ENCODE peak calls at places on chromosomes 4 and X, in nine cellular contexts. K is thoracic aorta, I is left lung, R is foreskin fibroblast, L is aorta, T is GM23248, X is AG10803, U is brain microvascular endothelial cell, P is choroid plexus epithelial cell. H is an unnamed sample.
A peak's percentile ranks its signal among the peaks of the same experiment; 100 is the strongest.

GRCh38 chrX:102517331-102517730 is 792 bp upstream of the TMSB15A start:
- DNase-seq in K (no peak), I (no peak), R (peak; percentile 50), L (no peak), T (peak; percentile 39), X (peak; percentile 1), U (peak; percentile 6), P (peak; percentile 32), H (peak; percentile 37)

GRCh38 chr4:8331567-8331955 is 62.0 kb downstream of the HTRA3 start:
- DNase-seq in K (no peak), I (no peak), R (no peak), L (peak; percentile 36), T (no peak), X (no peak), U (no peak), P (no peak), H (no peak)

GRCh38 chrX:78452356-78452755 is 124.9 kb upstream of the CYSLTR1 start:
- DNase-seq in K (no peak), I (no peak), R (peak; percentile 46), L (no peak), T (peak; percentile 2), X (no peak), U (no peak), P (no peak), H (peak; percentile 11)

GRCh38 chr4:100935090-100935489 is 412.2 kb downstream of the PPP3CA start:
- DNase-seq in K (no peak), I (no peak), R (peak; percentile 29), L (no peak), T (peak; percentile 19), X (no peak), U (no peak), P (peak; percentile 31), H (peak; percentile 20)

GRCh38 chrX:42746606-42747005 is 31.4 kb downstream of the PPP1R2C start:
- DNase-seq in K (no peak), I (no peak), R (peak; percentile 79), L (no peak), T (peak; percentile 23), X (peak; percentile 91), U (peak; percentile 54), P (peak; percentile 79), H (peak; percentile 80)

GRCh38 chrX:85698921-85699320 is 319.5 kb upstream of the POF1B start:
- DNase-seq in K (no peak), I (no peak), R (no peak), L (no peak), T (no peak), X (no peak), U (no peak), P (no peak), H (no peak)

GRCh38 chr4:16225996-16226815 is at the start of gene TAPT1:
- DNase-seq in K (peak; percentile 9), I (peak; percentile 97), R (peak; percentile 89), L (peak; percentile 95), T (peak; percentile 89), X (peak; percentile 67), U (peak; percentile 36), P (peak; percentile 60), H (peak; percentile 44)

GRCh38 chr4:118265312-118266144 is 87.3 kb downstream of the PRSS12 start:
- DNase-seq in K (no peak), I (peak; percentile 88), R (peak; percentile 37), L (peak; percentile 76), T (peak; percentile 17), X (no peak), U (no peak), P (peak; percentile 28), H (no peak)

GRCh38 chr4:160595646-160596045 is 1492.8 kb downstream of the RAPGEF2 start:
- DNase-seq in K (no peak), I (no peak), R (no peak), L (no peak), T (no peak), X (no peak), U (no peak), P (no peak), H (no peak)

GRCh38 chr4:149718500-149718899 is 97.1 kb downstream of the IQCM start:
- DNase-seq in K (no peak), I (no peak), R (no peak), L (no peak), T (peak; percentile 4), X (peak; percentile 23), U (no peak), P (no peak), H (no peak)

GRCh38 chrX:71859637-71860036 is 51.0 kb upstream of the NHSL2 start:
- DNase-seq in K (no peak), I (no peak), R (peak; percentile 50), L (no peak), T (peak; percentile 59), X (peak; percentile 36), U (peak; percentile 37), P (peak; percentile 49), H (peak; percentile 45)

GRCh38 chrX:130299279-130300009 is 30.7 kb upstream of the ZNF280C start:
- DNase-seq in K (no peak), I (no peak), R (no peak), L (no peak), T (no peak), X (no peak), U (no peak), P (no peak), H (no peak)

GRCh38 chr4:37757121-37757520 is 69.4 kb upstream of the PGM2 start:
- DNase-seq in K (no peak), I (no peak), R (no peak), L (no peak), T (no peak), X (no peak), U (no peak), P (no peak), H (no peak)

GRCh38 chr4:10120943-10121567 is 4.5 kb upstream of the WDR1 start:
- DNase-seq in K (no peak), I (no peak), R (no peak), L (no peak), T (no peak), X (no peak), U (no peak), P (no peak), H (no peak)

GRCh38 chr4:139537292-139537691 is 18.7 kb downstream of the SETD7 start:
- DNase-seq in K (no peak), I (no peak), R (no peak), L (no peak), T (no peak), X (no peak), U (no peak), P (no peak), H (peak; percentile 70)

GRCh38 chr4:54541426-54542118 is 116.2 kb upstream of the KIT start:
- DNase-seq in K (no peak), I (no peak), R (no peak), L (no peak), T (peak; percentile 57), X (peak; percentile 63), U (peak; percentile 80), P (peak; percentile 47), H (no peak)

GRCh38 chr4:1081689-1082040 is 31.7 kb downstream of the RNF212 start:
- DNase-seq in K (no peak), I (no peak), R (peak; percentile 44), L (no peak), T (peak; percentile 79), X (peak; percentile 19), U (no peak), P (peak; percentile 28), H (peak; percentile 79)

GRCh38 chr4:47824844-47825243 is 13.0 kb downstream of the CORIN start:
- DNase-seq in K (no peak), I (no peak), R (no peak), L (no peak), T (no peak), X (no peak), U (no peak), P (no peak), H (no peak)

GRCh38 chr4:7103599-7104365 is 35.9 kb upstream of the GRPEL1 start:
- DNase-seq in K (peak; percentile 39), I (no peak), R (no peak), L (peak; percentile 90), T (no peak), X (no peak), U (peak; percentile 6), P (no peak), H (no peak)

DNA sequence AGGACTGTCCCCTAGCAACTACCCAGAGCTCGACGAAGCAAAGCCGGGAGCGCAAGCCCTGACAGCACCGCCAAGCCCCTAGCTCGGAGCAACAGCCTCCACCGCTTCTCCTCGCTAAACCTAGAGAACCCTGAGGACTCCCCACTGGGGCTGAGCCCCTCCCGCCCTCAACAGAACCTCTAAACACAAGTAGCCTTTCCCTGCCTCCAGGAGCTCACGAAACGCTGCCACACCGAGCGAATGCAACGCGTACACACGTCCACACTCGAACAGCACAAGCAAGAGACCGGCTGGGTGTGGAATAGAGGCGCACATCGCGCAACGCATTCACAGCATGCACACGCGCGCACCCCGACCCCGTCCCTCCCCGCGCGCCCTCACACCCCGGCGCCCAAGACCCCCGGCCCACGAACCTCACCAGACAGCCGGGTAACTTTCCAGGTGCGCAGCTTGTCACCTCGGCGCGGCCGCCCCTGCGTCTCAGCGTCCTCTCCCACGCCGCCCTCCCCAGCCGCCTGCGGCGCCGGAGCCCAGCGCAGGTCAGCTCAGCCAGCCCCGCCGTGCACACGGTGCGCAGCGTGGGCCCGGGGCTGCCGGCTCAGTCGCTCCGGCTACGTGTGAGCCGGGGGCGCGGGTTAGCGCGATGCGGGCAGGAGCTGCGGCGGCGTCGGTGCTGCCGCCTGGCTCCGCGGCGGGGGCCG is 354 bp downstream of the PRKG2 start:
- DNase-seq in K (no peak), I (peak; percentile 85), R (peak; percentile 70), L (peak; percentile 68), T (peak; percentile 69), X (peak; percentile 31), U (peak; percentile 9), P (peak; percentile 61), H (peak; percentile 27)
- H3K4me3 ChIP-seq in K (peak overlapping the region; percentile 68), I (peak overlapping the region; percentile 38), R (peak overlapping the region; percentile 51), L (peak overlapping the region; percentile 7), T (peak overlapping the region; percentile 74), X (peak overlapping the region; percentile 59), U (peak overlapping the region; percentile 47), P (peak overlapping the region; percentile 76), H (peak overlapping the region; percentile 56)

GRCh38 chrX:137052641-137053235 is 18.9 kb upstream of the GPR101 start:
- DNase-seq in K (no peak), I (no peak), R (peak; percentile 30), L (no peak), T (peak; percentile 20), X (no peak), U (no peak), P (no peak), H (no peak)
- H3K4me3 ChIP-seq in K (peak overlapping the region; percentile 69), I (peak overlapping the region; percentile 28), R (peak overlapping the region; percentile 44), L (no peak overlapping the region), T (peak overlapping the region; percentile 71), X (peak overlapping the region; percentile 49), U (peak overlapping the region; percentile 44), P (peak overlapping the region; percentile 48), H (peak overlapping the region; percentile 42)

DNA sequence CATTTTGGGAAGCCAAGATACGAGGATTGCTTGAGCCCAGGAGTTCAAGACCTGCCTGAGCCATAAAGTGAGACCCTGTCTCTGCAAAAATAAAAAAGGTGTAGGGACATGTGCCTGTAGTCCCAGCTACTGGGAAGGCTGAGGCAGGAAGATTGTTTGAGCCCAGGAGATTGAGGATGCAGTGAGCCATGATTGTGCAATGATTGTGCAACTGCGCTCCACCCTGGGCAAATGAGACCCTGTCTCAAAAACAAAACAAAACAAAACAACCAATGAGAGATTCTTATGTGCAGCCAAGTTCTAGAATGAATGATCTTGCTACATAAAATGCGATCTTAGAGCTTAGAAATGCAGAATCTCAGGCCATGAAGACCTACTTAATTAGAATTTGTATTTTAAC is 22.5 kb downstream of the SLC9B2 start:
- DNase-seq in K (no peak), I (no peak), R (peak; percentile 30), L (no peak), T (no peak), X (no peak), U (no peak), P (no peak), H (peak; percentile 18)
- H3K4me3 ChIP-seq in K (no peak overlapping the region), I (no peak overlapping the region), R (no peak overlapping the region), L (no peak overlapping the region), T (no peak overlapping the region), X (no peak overlapping the region), U (no peak overlapping the region), P (no peak overlapping the region), H (no peak overlapping the region)

GRCh38 chrX:37759878-37760418 is 19.9 kb upstream of the CYBB start:
- DNase-seq in K (no peak), I (no peak), R (no peak), L (no peak), T (no peak), X (no peak), U (no peak), P (no peak), H (no peak)
- H3K4me3 ChIP-seq in K (no peak overlapping the region), I (no peak overlapping the region), R (no peak overlapping the region), L (no peak overlapping the region), T (no peak overlapping the region), X (no peak overlapping the region), U (no peak overlapping the region), P (no peak overlapping the region), H (no peak overlapping the region)

H was measured in fibroblast of mammary gland.